ENCODE peak calls at places on chromosome 6, in ten cellular contexts. One of them, this sample, is unnamed. For H3K4me1, the result is how much of the 10 kb centered on the place peaks cover.

GRCh38 chr6:85580104-85580877 is 13.4 kb downstream of the SNX14 start:
- DNase-seq in stomach: peak
- DNase-seq in psoas muscle: no peak
- DNase-seq in sigmoid colon: no peak
- DNase-seq in A549: peak
- DNase-seq in neural progenitor cell: no peak
- DNase-seq in fibroblast of lung: no peak
- DNase-seq in mucosa of descending colon: no peak
- DNase-seq in hepatocyte: peak
- DNase-seq in GM23248: no peak
- DNase-seq in this sample: no peak

GRCh38 chr6:45420909-45421699 is 43.4 kb upstream of the SUPT3H start:
- DNase-seq in stomach: no peak
- DNase-seq in psoas muscle: no peak
- DNase-seq in sigmoid colon: no peak
- DNase-seq in A549: no peak
- DNase-seq in neural progenitor cell: no peak
- DNase-seq in fibroblast of lung: peak
- DNase-seq in mucosa of descending colon: no peak
- DNase-seq in hepatocyte: peak
- DNase-seq in GM23248: peak
- DNase-seq in this sample: no peak

GRCh38 chr6:160764847-160765246 is 62.8 kb downstream of the PLG start:
- DNase-seq in stomach: no peak
- DNase-seq in psoas muscle: no peak
- DNase-seq in sigmoid colon: no peak
- DNase-seq in A549: no peak
- DNase-seq in neural progenitor cell: no peak
- DNase-seq in fibroblast of lung: no peak
- DNase-seq in mucosa of descending colon: no peak
- DNase-seq in hepatocyte: no peak
- DNase-seq in GM23248: no peak
- DNase-seq in this sample: no peak

GRCh38 chr6:119138906-119139541 is 60.6 kb upstream of the FAM184A start:
- DNase-seq in stomach: no peak
- DNase-seq in psoas muscle: no peak
- DNase-seq in sigmoid colon: no peak
- DNase-seq in A549: no peak
- DNase-seq in neural progenitor cell: no peak
- DNase-seq in fibroblast of lung: no peak
- DNase-seq in mucosa of descending colon: no peak
- DNase-seq in hepatocyte: no peak
- DNase-seq in GM23248: no peak
- DNase-seq in this sample: no peak

GRCh38 chr6:33017694-33018353 is 8.4 kb upstream of the HLA-DOA start:
- DNase-seq in stomach: no peak
- DNase-seq in psoas muscle: no peak
- DNase-seq in sigmoid colon: no peak
- DNase-seq in A549: no peak
- DNase-seq in neural progenitor cell: no peak
- DNase-seq in fibroblast of lung: no peak
- DNase-seq in mucosa of descending colon: no peak
- DNase-seq in hepatocyte: no peak
- DNase-seq in GM23248: no peak
- DNase-seq in this sample: no peak

GRCh38 chr6:35973670-35974222 is 50.7 kb downstream of the SLC26A8 start:
- DNase-seq in stomach: peak
- DNase-seq in psoas muscle: no peak
- DNase-seq in sigmoid colon: no peak
- DNase-seq in A549: no peak
- DNase-seq in neural progenitor cell: no peak
- DNase-seq in fibroblast of lung: no peak
- DNase-seq in mucosa of descending colon: no peak
- DNase-seq in hepatocyte: peak
- DNase-seq in GM23248: no peak
- DNase-seq in this sample: peak

GRCh38 chr6:80382796-80383195 is 276.3 kb downstream of the BCKDHB start:
- DNase-seq in stomach: no peak
- DNase-seq in psoas muscle: no peak
- DNase-seq in sigmoid colon: no peak
- DNase-seq in A549: no peak
- DNase-seq in neural progenitor cell: no peak
- DNase-seq in fibroblast of lung: peak
- DNase-seq in mucosa of descending colon: no peak
- DNase-seq in hepatocyte: peak
- DNase-seq in GM23248: no peak
- DNase-seq in this sample: no peak

GRCh38 chr6:4282926-4283325 is 147.6 kb upstream of the ECI2 start:
- DNase-seq in stomach: no peak
- DNase-seq in psoas muscle: no peak
- DNase-seq in sigmoid colon: no peak
- DNase-seq in A549: no peak
- DNase-seq in neural progenitor cell: no peak
- DNase-seq in fibroblast of lung: no peak
- DNase-seq in mucosa of descending colon: no peak
- DNase-seq in hepatocyte: no peak
- DNase-seq in GM23248: no peak
- DNase-seq in this sample: no peak

GRCh38 chr6:37092851-37093727 is 76.9 kb upstream of the PIM1 start:
- DNase-seq in stomach: no peak
- DNase-seq in psoas muscle: peak
- DNase-seq in sigmoid colon: no peak
- DNase-seq in A549: no peak
- DNase-seq in neural progenitor cell: no peak
- DNase-seq in fibroblast of lung: no peak
- DNase-seq in mucosa of descending colon: no peak
- DNase-seq in hepatocyte: no peak
- DNase-seq in GM23248: peak
- DNase-seq in this sample: no peak

GRCh38 chr6:108921547-108922331 is 73.5 kb downstream of the ARMC2 start:
- DNase-seq in stomach: no peak
- DNase-seq in psoas muscle: peak
- DNase-seq in sigmoid colon: peak
- DNase-seq in A549: no peak
- DNase-seq in neural progenitor cell: no peak
- DNase-seq in fibroblast of lung: peak
- DNase-seq in mucosa of descending colon: no peak
- DNase-seq in hepatocyte: no peak
- DNase-seq in GM23248: peak
- DNase-seq in this sample: no peak

GRCh38 chr6:38846844-38847243 is 131.7 kb downstream of the DNAH8 start:
- DNase-seq in stomach: no peak
- DNase-seq in psoas muscle: no peak
- DNase-seq in sigmoid colon: no peak
- DNase-seq in A549: no peak
- DNase-seq in neural progenitor cell: no peak
- DNase-seq in fibroblast of lung: no peak
- DNase-seq in mucosa of descending colon: no peak
- DNase-seq in hepatocyte: no peak
- DNase-seq in GM23248: peak
- DNase-seq in this sample: no peak

DNA sequence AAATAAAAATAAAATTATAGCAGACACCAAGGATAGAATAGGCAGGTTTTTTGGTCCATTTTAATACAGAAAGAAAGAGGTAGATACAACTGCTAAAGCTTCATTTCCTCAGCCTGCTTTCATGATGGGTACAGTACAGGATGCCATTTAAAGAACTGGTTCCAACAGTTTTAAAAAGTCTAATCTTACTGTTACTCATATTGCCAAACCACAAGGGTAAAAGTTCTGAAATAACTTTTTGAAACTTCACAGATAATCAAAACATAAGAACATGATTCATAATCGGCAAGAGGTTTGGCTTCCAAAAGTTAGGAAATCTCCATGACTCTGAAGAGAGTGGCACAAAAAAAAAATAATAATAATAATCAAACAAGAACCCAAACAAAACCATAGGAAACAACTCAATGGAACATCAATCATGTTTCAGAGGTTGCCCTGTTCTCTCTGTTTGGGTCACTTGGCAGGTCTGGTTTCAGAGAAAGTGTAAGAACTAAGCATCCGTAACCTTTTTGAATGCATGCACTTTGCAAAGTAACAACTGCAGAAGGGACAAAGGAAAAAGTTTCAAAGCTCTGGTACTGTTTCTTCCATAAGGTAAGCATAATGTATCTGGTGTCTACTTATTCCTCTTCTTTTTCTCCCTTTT is 79.7 kb downstream of the SMLR1 start:
- DNase-seq in stomach: no peak
- DNase-seq in psoas muscle: no peak
- DNase-seq in sigmoid colon: no peak
- DNase-seq in A549: no peak
- DNase-seq in neural progenitor cell: no peak
- DNase-seq in fibroblast of lung: peak
- DNase-seq in mucosa of descending colon: no peak
- DNase-seq in hepatocyte: no peak
- DNase-seq in GM23248: peak
- DNase-seq in this sample: no peak
- H3K4me1 ChIP-seq in stomach: under half
- H3K4me1 ChIP-seq in psoas muscle: under half
- H3K4me1 ChIP-seq in sigmoid colon: under half
- H3K4me1 ChIP-seq in A549: under half
- H3K4me1 ChIP-seq in neural progenitor cell: under half
- H3K4me1 ChIP-seq in fibroblast of lung: under half
- H3K4me1 ChIP-seq in mucosa of descending colon: under half
- H3K4me1 ChIP-seq in hepatocyte: under half
- H3K4me1 ChIP-seq in GM23248: under half
- H3K4me1 ChIP-seq in this sample: under half

DNA sequence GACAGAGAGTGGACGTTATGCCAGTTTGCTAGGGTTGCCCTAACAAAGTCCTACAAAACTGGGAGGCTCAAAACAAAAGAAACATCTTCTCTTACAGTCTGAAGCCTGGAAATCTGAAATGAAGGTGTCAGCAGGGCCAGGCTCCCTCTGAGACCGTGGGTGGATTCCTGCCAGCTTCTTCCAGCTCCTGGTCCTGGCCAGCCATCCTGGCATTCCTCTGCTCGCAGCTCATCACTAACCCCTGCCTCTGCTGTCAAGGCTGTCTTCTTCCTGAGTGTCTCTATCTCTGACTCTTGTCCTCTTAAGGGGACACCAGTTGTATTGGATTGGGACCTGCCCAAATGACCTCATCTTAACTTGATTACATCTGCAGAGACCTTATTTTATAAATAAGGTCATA is 157.5 kb downstream of the TBXT start:
- DNase-seq in stomach: no peak
- DNase-seq in psoas muscle: no peak
- DNase-seq in sigmoid colon: no peak
- DNase-seq in A549: no peak
- DNase-seq in neural progenitor cell: no peak
- DNase-seq in fibroblast of lung: no peak
- DNase-seq in mucosa of descending colon: no peak
- DNase-seq in hepatocyte: no peak
- DNase-seq in GM23248: peak
- DNase-seq in this sample: no peak
- H3K4me3 ChIP-seq in stomach: no peak
- H3K4me3 ChIP-seq in psoas muscle: no peak
- H3K4me3 ChIP-seq in sigmoid colon: no peak
- H3K4me3 ChIP-seq in A549: no peak
- H3K4me3 ChIP-seq in neural progenitor cell: no peak
- H3K4me3 ChIP-seq in fibroblast of lung: no peak
- H3K4me3 ChIP-seq in mucosa of descending colon: no peak
- H3K4me3 ChIP-seq in hepatocyte: no peak
- H3K4me3 ChIP-seq in GM23248: no peak
- H3K4me3 ChIP-seq in this sample: no peak

GRCh38 chr6:6005467-6006427 is 978 bp downstream of the NRN1 start:
- DNase-seq in stomach: no peak
- DNase-seq in psoas muscle: no peak
- DNase-seq in sigmoid colon: no peak
- DNase-seq in A549: no peak
- DNase-seq in neural progenitor cell: peak
- DNase-seq in fibroblast of lung: no peak
- DNase-seq in mucosa of descending colon: no peak
- DNase-seq in hepatocyte: no peak
- DNase-seq in GM23248: peak
- DNase-seq in this sample: no peak
- H3K4me1 ChIP-seq in stomach: half or more
- H3K4me1 ChIP-seq in psoas muscle: under half
- H3K4me1 ChIP-seq in sigmoid colon: half or more
- H3K4me1 ChIP-seq in A549: under half
- H3K4me1 ChIP-seq in neural progenitor cell: under half
- H3K4me1 ChIP-seq in fibroblast of lung: under half
- H3K4me1 ChIP-seq in mucosa of descending colon: under half
- H3K4me1 ChIP-seq in hepatocyte: under half
- H3K4me1 ChIP-seq in GM23248: under half
- H3K4me1 ChIP-seq in this sample: under half

GRCh38 chr6:19662911-19663310 is 174.3 kb upstream of the ID4 start:
- DNase-seq in stomach: no peak
- DNase-seq in psoas muscle: no peak
- DNase-seq in sigmoid colon: no peak
- DNase-seq in A549: no peak
- DNase-seq in neural progenitor cell: no peak
- DNase-seq in fibroblast of lung: no peak
- DNase-seq in mucosa of descending colon: no peak
- DNase-seq in hepatocyte: no peak
- DNase-seq in GM23248: no peak
- DNase-seq in this sample: no peak

GRCh38 chr6:19664050-19664449 is 173.1 kb upstream of the ID4 start:
- DNase-seq in stomach: no peak
- DNase-seq in psoas muscle: no peak
- DNase-seq in sigmoid colon: no peak
- DNase-seq in A549: no peak
- DNase-seq in neural progenitor cell: no peak
- DNase-seq in fibroblast of lung: no peak
- DNase-seq in mucosa of descending colon: no peak
- DNase-seq in hepatocyte: no peak
- DNase-seq in GM23248: no peak
- DNase-seq in this sample: no peak

GRCh38 chr6:19668710-19669109 is 168.5 kb upstream of the ID4 start:
- DNase-seq in stomach: no peak
- DNase-seq in psoas muscle: no peak
- DNase-seq in sigmoid colon: no peak
- DNase-seq in A549: no peak
- DNase-seq in neural progenitor cell: no peak
- DNase-seq in fibroblast of lung: no peak
- DNase-seq in mucosa of descending colon: no peak
- DNase-seq in hepatocyte: no peak
- DNase-seq in GM23248: peak
- DNase-seq in this sample: no peak

GRCh38 chr6:19663479-19663878 is 173.7 kb upstream of the ID4 start:
- DNase-seq in stomach: no peak
- DNase-seq in psoas muscle: no peak
- DNase-seq in sigmoid colon: no peak
- DNase-seq in A549: no peak
- DNase-seq in neural progenitor cell: no peak
- DNase-seq in fibroblast of lung: no peak
- DNase-seq in mucosa of descending colon: no peak
- DNase-seq in hepatocyte: no peak
- DNase-seq in GM23248: no peak
- DNase-seq in this sample: no peak

GRCh38 chr6:19664878-19665715 is 172.1 kb upstream of the ID4 start:
- DNase-seq in stomach: no peak
- DNase-seq in psoas muscle: no peak
- DNase-seq in sigmoid colon: no peak
- DNase-seq in A549: no peak
- DNase-seq in neural progenitor cell: no peak
- DNase-seq in fibroblast of lung: no peak
- DNase-seq in mucosa of descending colon: no peak
- DNase-seq in hepatocyte: no peak
- DNase-seq in GM23248: no peak
- DNase-seq in this sample: no peak
- H3K4me3 ChIP-seq in stomach: no peak
- H3K4me3 ChIP-seq in psoas muscle: no peak
- H3K4me3 ChIP-seq in sigmoid colon: no peak
- H3K4me3 ChIP-seq in A549: no peak
- H3K4me3 ChIP-seq in neural progenitor cell: no peak
- H3K4me3 ChIP-seq in fibroblast of lung: no peak
- H3K4me3 ChIP-seq in mucosa of descending colon: no peak
- H3K4me3 ChIP-seq in hepatocyte: no peak
- H3K4me3 ChIP-seq in GM23248: no peak
- H3K4me3 ChIP-seq in this sample: no peak

GRCh38 chr6:149454405-149454848 is 30.4 kb downstream of the ZC3H12D start:
- DNase-seq in stomach: peak
- DNase-seq in psoas muscle: peak
- DNase-seq in sigmoid colon: peak
- DNase-seq in A549: no peak
- DNase-seq in neural progenitor cell: no peak
- DNase-seq in fibroblast of lung: peak
- DNase-seq in mucosa of descending colon: peak
- DNase-seq in hepatocyte: peak
- DNase-seq in GM23248: peak
- DNase-seq in this sample: no peak
- H3K4me1 ChIP-seq in stomach: under half
- H3K4me1 ChIP-seq in psoas muscle: under half
- H3K4me1 ChIP-seq in sigmoid colon: under half
- H3K4me1 ChIP-seq in A549: under half
- H3K4me1 ChIP-seq in neural progenitor cell: under half
- H3K4me1 ChIP-seq in fibroblast of lung: under half
- H3K4me1 ChIP-seq in mucosa of descending colon: under half
- H3K4me1 ChIP-seq in hepatocyte: under half
- H3K4me1 ChIP-seq in GM23248: under half
- H3K4me1 ChIP-seq in this sample: under half